ENCODE peak calls at places on chromosomes 4 and X, in nine cellular contexts. X, R, F, D, Q, M, V, L and U are unnamed samples.

GRCh38 chr4:124203613-124204284 is 508.8 kb downstream of the ANKRD50 start:
- DNase-seq in X (no peak), R (no peak), F (no peak), D (no peak), Q (no peak), M (no peak), V (no peak), L (no peak), U (peak)

GRCh38 chr4:3286335-3287175 is 6.3 kb upstream of the RGS12 start:
- DNase-seq in X (no peak), R (no peak), F (no peak), D (peak), Q (no peak), M (no peak), V (peak), L (peak), U (no peak)

GRCh38 chrX:130172127-130172834 is 519 bp downstream of the RAB33A start:
- DNase-seq in X (no peak), R (no peak), F (no peak), D (no peak), Q (no peak), M (no peak), V (no peak), L (peak), U (no peak)

GRCh38 chr4:184384810-184385557 is 89.4 kb downstream of the IRF2 start:
- DNase-seq in X (no peak), R (no peak), F (no peak), D (no peak), Q (no peak), M (no peak), V (no peak), L (peak), U (peak)

GRCh38 chrX:57172544-57172943 is 35.3 kb upstream of the SPIN2A start:
- DNase-seq in X (no peak), R (no peak), F (no peak), D (no peak), Q (no peak), M (no peak), V (no peak), L (no peak), U (no peak)

GRCh38 chr4:67927251-67927650 is 36.0 kb downstream of the TMPRSS11A start:
- DNase-seq in X (no peak), R (no peak), F (no peak), D (no peak), Q (no peak), M (no peak), V (no peak), L (no peak), U (no peak)

GRCh38 chr4:181202249-181202648 is 1041.0 kb upstream of the TENM3 start:
- DNase-seq in X (no peak), R (no peak), F (no peak), D (peak), Q (no peak), M (no peak), V (no peak), L (no peak), U (no peak)

GRCh38 chr4:139246166-139246565 is 33.9 kb downstream of the MGARP start:
- DNase-seq in X (no peak), R (no peak), F (no peak), D (no peak), Q (no peak), M (no peak), V (no peak), L (no peak), U (no peak)

GRCh38 chrX:109049903-109050302 is 313.5 kb upstream of the IRS4 start:
- DNase-seq in X (no peak), R (no peak), F (no peak), D (no peak), Q (no peak), M (no peak), V (no peak), L (no peak), U (no peak)

GRCh38 chrX:49162620-49163019 is at the start of gene MAGIX:
- DNase-seq in X (no peak), R (no peak), F (no peak), D (no peak), Q (no peak), M (no peak), V (no peak), L (no peak), U (no peak)

GRCh38 chrX:133415276-133416105 is at the start of gene GPC4:
- DNase-seq in X (no peak), R (no peak), F (peak), D (no peak), Q (peak), M (peak), V (peak), L (no peak), U (no peak)

GRCh38 chr4:69617083-69617694 is 22.3 kb downstream of the UGT2A2 start:
- DNase-seq in X (no peak), R (no peak), F (no peak), D (peak), Q (peak), M (peak), V (no peak), L (no peak), U (peak)

GRCh38 chr4:128663325-128663724 is 146.2 kb upstream of the JADE1 start:
- DNase-seq in X (no peak), R (no peak), F (no peak), D (no peak), Q (no peak), M (peak), V (no peak), L (no peak), U (no peak)

GRCh38 chr4:93433840-93434239 is 394.7 kb upstream of the ATOH1 start:
- DNase-seq in X (no peak), R (no peak), F (no peak), D (no peak), Q (no peak), M (no peak), V (no peak), L (no peak), U (no peak)

GRCh38 chr4:55668449-55668848 is 32.4 kb upstream of the NMU start:
- DNase-seq in X (no peak), R (no peak), F (no peak), D (no peak), Q (no peak), M (no peak), V (no peak), L (no peak), U (no peak)

GRCh38 chr4:47473351-47473750 is 9.8 kb upstream of the COMMD8 start:
- DNase-seq in X (no peak), R (no peak), F (no peak), D (no peak), Q (no peak), M (no peak), V (no peak), L (no peak), U (no peak)

GRCh38 chr4:41307633-41308032 is 50.9 kb downstream of the UCHL1 start:
- DNase-seq in X (no peak), R (no peak), F (no peak), D (peak), Q (no peak), M (no peak), V (no peak), L (no peak), U (no peak)

GRCh38 chr4:42048394-42048793 is 58.1 kb downstream of the SLC30A9 start:
- DNase-seq in X (no peak), R (no peak), F (no peak), D (no peak), Q (peak), M (no peak), V (no peak), L (no peak), U (peak)

GRCh38 chr4:112604590-112604989 is 32.1 kb downstream of the ZGRF1 start:
- DNase-seq in X (no peak), R (peak), F (no peak), D (peak), Q (peak), M (peak), V (no peak), L (no peak), U (peak)

GRCh38 chr4:73683033-73683432 is 57.3 kb upstream of the CXCL8 start:
- DNase-seq in X (no peak), R (no peak), F (no peak), D (no peak), Q (no peak), M (no peak), V (no peak), L (no peak), U (no peak)

GRCh38 chrX:46628406-46629371 is 55.1 kb downstream of the CHST7 start:
- DNase-seq in X (no peak), R (peak), F (no peak), D (peak), Q (no peak), M (no peak), V (peak), L (no peak), U (peak)

GRCh38 chrX:105647749-105648148 is 174.6 kb upstream of the NRK start:
- DNase-seq in X (no peak), R (no peak), F (no peak), D (no peak), Q (no peak), M (no peak), V (no peak), L (no peak), U (no peak)

GRCh38 chr4:10003666-10004065 is 17.6 kb downstream of the SLC2A9 start:
- DNase-seq in X (no peak), R (no peak), F (no peak), D (no peak), Q (no peak), M (no peak), V (no peak), L (no peak), U (no peak)

GRCh38 chr4:7076694-7077082 is 8.8 kb upstream of the GRPEL1 start:
- DNase-seq in X (no peak), R (no peak), F (no peak), D (no peak), Q (no peak), M (no peak), V (no peak), L (no peak), U (no peak)

GRCh38 chr4:183443609-183444148 is 757 bp upstream of the CDKN2AIP start:
- DNase-seq in X (no peak), R (peak), F (peak), D (peak), Q (peak), M (no peak), V (no peak), L (no peak), U (peak)

GRCh38 chr4:26081795-26082498 is 167.9 kb downstream of the SMIM20 start:
- DNase-seq in X (no peak), R (no peak), F (no peak), D (peak), Q (peak), M (peak), V (no peak), L (no peak), U (peak)

GRCh38 chrX:29107231-29107630 is 520.0 kb downstream of the IL1RAPL1 start:
- DNase-seq in X (no peak), R (no peak), F (no peak), D (no peak), Q (no peak), M (no peak), V (no peak), L (no peak), U (no peak)

GRCh38 chr4:48963042-48963679 is 22.9 kb upstream of the CWH43 start:
- DNase-seq in X (peak), R (peak), F (no peak), D (peak), Q (peak), M (peak), V (peak), L (peak), U (peak)

GRCh38 chrX:101682723-101683122 is 23.1 kb upstream of the ARMCX2 start:
- DNase-seq in X (no peak), R (no peak), F (no peak), D (no peak), Q (no peak), M (no peak), V (no peak), L (no peak), U (peak)

GRCh38 chr4:16083217-16084191 is at the start of gene PROM1:
- DNase-seq in X (no peak), R (no peak), F (no peak), D (no peak), Q (no peak), M (peak), V (no peak), L (no peak), U (no peak)

GRCh38 chrX:6226646-6227444 is 1.8 kb downstream of the NLGN4X start:
- DNase-seq in X (no peak), R (no peak), F (peak), D (no peak), Q (no peak), M (no peak), V (no peak), L (no peak), U (no peak)